ENCODE peak calls at places on chromosomes 6 and 20, in ten cellular contexts. T is Panc1; I is fibroblast of pulmonary artery; V is HFF-Myc; S is skeletal muscle cell; F is dorsolateral prefrontal cortex; W is heart left ventricle; D is NB4; Z is kidney epithelial cell; G is naive thymus-derived CD4-positive, alpha-beta T cell. Q is an unnamed sample.

GRCh38 chr20:40634891-40635290 is 54.1 kb downstream of the MAFB start:
- DNase-seq in V (no peak), T (no peak), S (no peak), Z (no peak), G (no peak), I (no peak), W (no peak), D (no peak), F (no peak), Q (no peak)

GRCh38 chr6:154890874-154891273 is 104.2 kb upstream of the TIAM2 start:
- DNase-seq in Z (no peak), W (no peak), V (no peak), I (no peak), D (no peak), T (no peak), G (no peak), S (no peak), F (no peak), Q (no peak)

GRCh38 chr6:42201382-42201781 is 6.6 kb upstream of the GUCA1B start:
- DNase-seq in Z (no peak), F (no peak), D (no peak), W (no peak), S (no peak), V (no peak), T (no peak), G (no peak), I (peak; percentile 59), Q (no peak)

GRCh38 chr6:159038914-159039884 is 5.6 kb downstream of the TAGAP start:
- DNase-seq in D (peak; percentile 98), F (no peak), S (peak; percentile 26), Z (no peak), I (no peak), T (no peak), W (no peak), V (peak; percentile 4), G (no peak), Q (no peak)

GRCh38 chr6:74480561-74480960 is 725.3 kb downstream of the COL12A1 start:
- DNase-seq in Z (no peak), D (no peak), W (no peak), I (no peak), G (no peak), T (no peak), S (no peak), V (no peak), F (no peak), Q (no peak)

GRCh38 chr6:39553029-39553428 is 172.2 kb downstream of the KIF6 start:
- DNase-seq in I (no peak), V (no peak), G (no peak), Z (no peak), D (no peak), F (no peak), W (no peak), T (no peak), S (no peak), Q (no peak)

GRCh38 chr20:35129647-35130069 is 17.5 kb downstream of the EDEM2 start:
- DNase-seq in Z (no peak), G (no peak), T (peak; percentile 89), I (peak; percentile 57), S (no peak), V (no peak), W (no peak), F (no peak), D (peak; percentile 63), Q (no peak)

GRCh38 chr6:62009445-62009844 is 276.6 kb downstream of the KHDRBS2 start:
- DNase-seq in V (no peak), G (no peak), I (no peak), S (no peak), T (no peak), W (no peak), D (no peak), Z (no peak), F (no peak), Q (no peak)

DNA sequence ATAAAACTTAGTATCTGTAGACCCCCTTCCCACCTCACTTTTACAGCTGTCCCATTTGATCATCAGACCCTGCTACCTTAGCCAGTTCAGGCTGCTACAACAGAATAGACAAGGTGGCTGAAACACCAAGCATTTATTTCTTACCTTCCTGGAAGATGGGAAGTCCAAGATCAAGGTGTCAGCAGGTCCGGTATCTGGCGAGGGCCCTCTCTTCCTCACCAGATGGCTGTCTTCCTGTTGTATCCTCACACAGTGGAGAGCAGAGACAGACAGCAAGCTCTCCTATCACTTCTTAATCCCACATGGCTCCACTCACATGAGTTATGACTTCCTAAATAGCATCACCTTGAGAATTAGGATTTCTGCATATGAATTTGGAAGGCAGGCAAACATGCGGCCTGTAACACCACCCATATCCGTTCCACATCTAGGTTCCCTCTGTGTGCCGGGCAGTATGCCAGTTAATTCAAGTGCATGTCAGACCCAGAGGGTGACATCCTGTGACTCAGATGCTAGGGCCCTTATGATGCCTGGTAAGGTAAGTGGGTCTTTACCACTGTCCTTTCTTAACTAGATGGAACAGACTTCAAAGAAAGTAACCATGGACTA is 2.1 kb downstream of the RAET1E start:
- DNase-seq in F (peak; percentile 33), V (peak; percentile 65), Z (no peak), W (no peak), T (no peak), S (no peak), G (peak; percentile 36), D (no peak), I (peak; percentile 49), Q (no peak)
- H3K4me3 ChIP-seq in F (no peak overlapping the region), V (no peak overlapping the region), Z (no peak overlapping the region), W (no peak overlapping the region), T (no peak overlapping the region), S (no peak overlapping the region), G (no peak overlapping the region), D (no peak overlapping the region), I (no peak overlapping the region), Q (no peak overlapping the region)

GRCh38 chr6:57172136-57173055 is at the start of gene BAG2:
- DNase-seq in D (peak; percentile 98), G (peak; percentile 82), I (peak; percentile 91), W (peak; percentile 91), Z (peak; percentile 61), F (peak; percentile 85), S (peak; percentile 78), T (peak; percentile 63), V (peak; percentile 56), Q (peak; percentile 93)

GRCh38 chr6:57173886-57174510 is 1.9 kb downstream of the BAG2 start:
- DNase-seq in V (peak; percentile 67), W (no peak), D (peak; percentile 51), I (peak; percentile 80), F (no peak), S (no peak), T (peak; percentile 61), G (no peak), Z (peak; percentile 48), Q (peak; percentile 19)

GRCh38 chr6:57177545-57178225 is 5.6 kb downstream of the BAG2 start:
- DNase-seq in G (no peak), D (no peak), W (no peak), Z (no peak), V (no peak), F (no peak), S (no peak), I (peak; percentile 74), T (no peak), Q (no peak)

GRCh38 chr6:57173056-57173885 is 1.1 kb downstream of the BAG2 start:
- DNase-seq in F (no peak), Z (no peak), W (no peak), D (peak; percentile 76), V (no peak), T (peak; percentile 30), I (peak; percentile 43), S (no peak), G (peak; percentile 31), Q (peak; percentile 29)

DNA sequence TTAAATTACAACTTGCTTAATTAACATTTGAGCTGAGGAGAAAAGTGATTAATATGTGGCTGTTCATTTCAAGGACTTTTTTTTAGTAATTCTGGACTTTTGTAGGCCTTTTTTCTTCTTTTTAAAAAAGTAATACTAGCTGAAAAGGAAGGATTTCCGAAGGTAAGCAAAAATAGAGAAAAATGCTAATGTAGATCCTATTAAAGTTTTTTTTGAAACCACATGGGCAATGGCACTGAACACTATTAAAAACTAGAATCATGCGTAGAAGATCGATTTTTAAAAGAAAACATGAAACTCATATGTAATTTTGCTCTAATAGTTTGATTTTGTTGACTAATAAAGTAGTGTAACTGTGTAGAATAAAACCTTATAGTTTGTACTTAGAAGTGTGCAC is 2.4 kb downstream of the BAG2 start:
- DNase-seq in D (no peak), W (no peak), Z (no peak), V (no peak), T (no peak), I (no peak), S (no peak), G (no peak), F (no peak), Q (no peak)
- H3K4me3 ChIP-seq in D (peak overlapping the region; percentile 89), W (no peak overlapping the region), Z (no peak overlapping the region), V (peak overlapping the region; percentile 90), T (peak overlapping the region; percentile 92), I (peak overlapping the region; percentile 70), S (peak overlapping the region; percentile 79), G (no peak overlapping the region), F (no peak overlapping the region), Q (peak overlapping the region; percentile 57)

DNA sequence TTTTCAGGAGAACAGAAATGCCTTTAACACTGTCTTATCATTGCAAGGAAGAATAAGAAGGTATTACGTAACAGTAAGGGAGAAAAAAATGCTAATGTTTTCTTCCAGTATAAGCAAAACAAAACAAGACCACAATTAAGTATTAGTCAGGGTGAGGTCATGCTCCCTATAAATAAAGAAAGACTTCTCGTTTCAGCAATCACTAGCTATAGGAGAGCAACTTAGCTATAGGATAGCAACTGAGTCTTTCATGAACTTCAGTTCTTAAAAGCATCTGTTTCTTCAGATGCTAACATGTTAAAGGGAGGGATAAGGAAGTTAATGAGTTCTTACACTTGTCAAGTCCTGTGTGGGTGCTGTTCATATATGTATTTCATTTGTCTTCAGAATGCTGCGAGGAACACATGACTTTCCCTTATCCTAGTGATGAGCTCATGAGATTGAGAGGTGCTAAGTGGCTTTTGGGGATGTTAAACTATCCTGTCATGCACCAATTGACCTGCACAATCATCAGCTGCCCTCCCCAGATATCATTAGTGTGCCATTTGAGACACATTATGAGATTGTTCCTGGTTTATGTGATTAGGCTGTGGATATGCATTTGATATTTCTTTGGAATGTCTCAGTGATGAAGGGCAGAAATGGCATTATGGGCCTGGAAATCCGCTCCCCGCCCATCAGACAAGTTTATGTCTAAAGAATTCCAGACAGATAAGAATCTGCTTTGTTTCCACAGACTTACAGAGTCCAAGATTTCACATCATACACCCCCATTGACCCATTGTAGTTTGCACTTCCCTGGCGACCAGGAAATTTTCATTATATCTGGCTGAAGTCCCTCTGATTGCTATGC is 37.4 kb downstream of the LAMA4 start:
- DNase-seq in V (no peak), W (no peak), D (peak; percentile 5), Z (peak; percentile 53), S (peak; percentile 83), T (peak; percentile 82), I (peak; percentile 88), F (no peak), G (no peak), Q (no peak)
- H3K4me3 ChIP-seq in V (no peak overlapping the region), W (no peak overlapping the region), D (no peak overlapping the region), Z (no peak overlapping the region), S (no peak overlapping the region), T (no peak overlapping the region), I (no peak overlapping the region), F (no peak overlapping the region), G (no peak overlapping the region), Q (no peak overlapping the region)

DNA sequence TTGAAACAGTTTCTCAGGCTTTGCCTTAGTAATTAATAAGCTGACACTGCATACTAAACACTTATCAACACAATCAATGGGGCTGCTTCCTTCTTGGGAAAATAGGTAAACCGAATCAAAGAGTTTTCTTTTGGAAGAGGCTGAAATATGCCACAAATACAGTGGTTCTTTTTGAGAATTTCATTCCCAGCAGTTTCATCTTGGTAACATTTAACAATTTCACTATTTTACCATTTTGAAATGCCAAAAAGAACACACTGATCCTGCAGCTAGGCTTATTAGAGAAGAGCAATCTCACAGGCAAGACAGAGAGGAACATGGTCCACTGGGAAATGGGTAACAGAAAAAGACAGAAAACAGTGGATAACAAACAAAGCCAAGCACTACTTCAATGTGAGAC is 2.6 kb downstream of the CNR1 start:
- DNase-seq in I (no peak), D (no peak), G (no peak), Z (no peak), F (no peak), V (no peak), S (no peak), T (no peak), W (no peak), Q (no peak)
- H3K4me3 ChIP-seq in I (no peak overlapping the region), D (no peak overlapping the region), G (no peak overlapping the region), Z (no peak overlapping the region), F (peak overlapping the region; percentile 19), V (no peak overlapping the region), S (no peak overlapping the region), T (no peak overlapping the region), W (no peak overlapping the region), Q (no peak overlapping the region)

Q was measured in Caco-2.